ENCODE peak calls at places on chromosomes 3 and 15, in six cellular contexts. B, N, P, O, T and Y are unnamed samples.

GRCh38 chr15:52183562-52184173 is 7.5 kb downstream of the GNB5 start:
- DNase-seq in T (no peak), B (no peak), O (peak), P (peak), N (peak), Y (no peak)

GRCh38 chr3:138186803-138187295 is 252 bp upstream of the ARMC8 start:
- DNase-seq in T (peak), B (peak), O (no peak), P (peak), N (no peak), Y (peak)

GRCh38 chr3:31356941-31357340 is 175.8 kb upstream of the STT3B start:
- DNase-seq in T (no peak), B (peak), O (peak), N (peak), P (no peak), Y (no peak)

GRCh38 chr3:17233398-17233800 is 348.6 kb downstream of the PLCL2 start:
- DNase-seq in B (peak), P (no peak), N (peak), O (peak), T (peak), Y (peak)

GRCh38 chr15:34490421-34491193 is 53.0 kb upstream of the GOLGA8A start:
- DNase-seq in T (no peak), B (no peak), O (no peak), P (no peak), N (no peak), Y (no peak)

GRCh38 chr3:195867631-195868335 is 40.6 kb downstream of the TNK2 start:
- DNase-seq in O (no peak), B (no peak), P (no peak), N (no peak), T (no peak), Y (no peak)

GRCh38 chr3:172070269-172070668 is 30.9 kb downstream of the FNDC3B start:
- DNase-seq in P (no peak), O (peak), T (no peak), B (no peak), N (no peak), Y (no peak)

GRCh38 chr3:135261916-135262315 is 466.9 kb downstream of the EPHB1 start:
- DNase-seq in O (no peak), B (no peak), P (no peak), N (no peak), T (no peak), Y (no peak)

GRCh38 chr3:7640787-7641186 is 779.9 kb downstream of the GRM7 start:
- DNase-seq in N (no peak), O (no peak), T (no peak), P (no peak), B (no peak), Y (no peak)

GRCh38 chr3:190826018-190826417 is 36.5 kb downstream of the GMNC start:
- DNase-seq in O (peak), T (no peak), B (no peak), N (peak), P (no peak), Y (no peak)

GRCh38 chr3:108222813-108223307 is 636 bp upstream of the IFT57 start:
- DNase-seq in N (no peak), T (no peak), B (no peak), O (no peak), P (no peak), Y (no peak)

GRCh38 chr3:120567370-120568197 is 28.6 kb upstream of the NDUFB4 start:
- DNase-seq in P (peak), O (peak), B (peak), T (no peak), N (peak), Y (no peak)
- TF ChIP-seq CTCF in P (peak), O (peak), B (peak), T (no peak), N (peak), Y (peak)

GRCh38 chr3:62554264-62554799 is 181.0 kb upstream of the FEZF2 start:
- DNase-seq in T (no peak), B (no peak), N (peak), P (no peak), O (no peak), Y (no peak)
- TF ChIP-seq CTCF in T (peak), B (peak), N (peak), P (no peak), O (peak), Y (peak)

GRCh38 chr3:50378024-50378423 is 18.7 kb upstream of the TMEM115 start:
- DNase-seq in P (no peak), O (no peak), T (no peak), N (no peak), B (no peak), Y (no peak)
- TF ChIP-seq CTCF in P (no peak), O (no peak), T (no peak), N (no peak), B (no peak), Y (no peak)

GRCh38 chr3:98705694-98706093 is 57.4 kb upstream of the ST3GAL6 start:
- DNase-seq in O (peak), T (no peak), B (no peak), N (no peak), P (no peak), Y (no peak)
- TF ChIP-seq CTCF in O (peak), T (peak), B (peak), N (no peak), P (no peak), Y (no peak)

GRCh38 chr3:117084277-117084676 is 374.7 kb downstream of the TUSC7 start:
- DNase-seq in P (no peak), T (no peak), N (no peak), B (no peak), O (no peak), Y (no peak)
- TF ChIP-seq CTCF in P (no peak), T (no peak), N (no peak), B (no peak), O (no peak), Y (no peak)

GRCh38 chr3:69579527-69580165 is 159.6 kb upstream of the MITF start:
- DNase-seq in O (no peak), B (no peak), P (no peak), N (peak), T (no peak), Y (no peak)
- TF ChIP-seq CTCF in O (no peak), B (no peak), P (no peak), N (no peak), T (no peak), Y (no peak)

DNA sequence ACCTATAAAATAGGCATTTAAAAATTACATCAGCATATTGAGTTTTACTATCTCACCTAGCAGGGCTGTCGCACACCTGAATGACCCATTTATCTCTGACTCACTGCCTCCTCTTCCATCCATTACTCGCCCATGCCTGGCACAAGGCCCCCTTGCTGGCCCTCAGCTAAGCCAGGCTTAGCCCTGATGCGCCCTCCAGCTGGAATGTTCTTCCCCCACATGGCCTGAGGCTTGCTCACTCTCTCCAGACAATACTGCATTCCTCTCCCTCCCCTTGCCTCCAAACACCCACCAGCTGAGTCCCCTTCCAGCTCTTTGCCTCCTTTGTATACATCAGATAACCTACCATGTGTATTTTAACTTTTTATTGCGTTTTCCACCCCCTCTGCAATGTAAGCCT is 7.2 kb downstream of the SH3BP5 start:
- DNase-seq in P (peak), B (peak), T (no peak), N (no peak), O (peak), Y (no peak)
- TF ChIP-seq CTCF in P (no peak), B (no peak), T (no peak), N (no peak), O (no peak), Y (no peak)

GRCh38 chr3:117454236-117454635 is 744.7 kb downstream of the TUSC7 start:
- DNase-seq in T (no peak), O (no peak), P (no peak), B (no peak), N (peak), Y (no peak)
- TF ChIP-seq CTCF in T (no peak), O (no peak), P (no peak), B (no peak), N (no peak), Y (no peak)